ENCODE peak calls at places on chromosomes 1 and 21, in eight cellular contexts. N is brain microvascular endothelial cell, J is tibial nerve, P is RWPE1, Z is heart right ventricle, M is suprapubic skin, G is ascending aorta, F is left ventricle myocardium inferior. Y is an unnamed sample.

GRCh38 chr1:84083321-84083720 is 60.8 kb upstream of the PRKACB start:
- DNase-seq in N (no peak), J (no peak), P (no peak), Z (no peak), M (no peak), G (no peak), F (no peak), Y (no peak)

GRCh38 chr1:6794164-6794563 is 8.9 kb downstream of the CAMTA1 start:
- DNase-seq in N (no peak), J (no peak), P (peak; percentile 26), Z (no peak), M (no peak), G (no peak), F (no peak), Y (no peak)

GRCh38 chr1:236558069-236558468 is 34.3 kb downstream of the LGALS8 start:
- DNase-seq in N (no peak), J (no peak), P (no peak), Z (no peak), M (no peak), G (no peak), F (no peak), Y (no peak)

GRCh38 chr1:156140879-156141707 is 12.3 kb upstream of the SEMA4A start:
- DNase-seq in N (no peak), J (no peak), P (no peak), Z (peak; percentile 45), M (no peak), G (no peak), F (no peak), Y (peak; percentile 47)

GRCh38 chr1:48619529-48619928 is 147.5 kb upstream of the SPATA6 start:
- DNase-seq in N (peak; percentile 1), J (no peak), P (peak; percentile 56), Z (peak; percentile 9), M (no peak), G (no peak), F (no peak), Y (peak; percentile 13)

GRCh38 chr1:167191958-167192357 is 28.7 kb upstream of the POU2F1 start:
- DNase-seq in N (no peak), J (no peak), P (no peak), Z (no peak), M (no peak), G (no peak), F (no peak), Y (no peak)

GRCh38 chr1:25458550-25459298 is 28.0 kb downstream of the MACO1 start:
- DNase-seq in N (peak; percentile 51), J (no peak), P (no peak), Z (no peak), M (no peak), G (no peak), F (no peak), Y (no peak)

GRCh38 chr1:79741720-79742421 is 735.3 kb upstream of the ADGRL4 start:
- DNase-seq in N (no peak), J (no peak), P (no peak), Z (no peak), M (no peak), G (no peak), F (no peak), Y (no peak)

GRCh38 chr1:226985239-226985838 is 45.2 kb downstream of the COQ8A start:
- DNase-seq in N (no peak), J (no peak), P (no peak), Z (no peak), M (no peak), G (no peak), F (no peak), Y (no peak)

GRCh38 chr1:219000606-219001005 is 173.1 kb upstream of the LYPLAL1 start:
- DNase-seq in N (peak; percentile 23), J (no peak), P (no peak), Z (no peak), M (no peak), G (no peak), F (no peak), Y (no peak)

GRCh38 chr21:43307677-43308070 is 119.3 kb downstream of the SIK1 start:
- DNase-seq in N (no peak), J (no peak), P (no peak), Z (no peak), M (no peak), G (no peak), F (no peak), Y (no peak)

GRCh38 chr1:10943991-10944730 is 68.3 kb upstream of the TARDBP start:
- DNase-seq in N (peak; percentile 3), J (peak; percentile 48), P (no peak), Z (no peak), M (no peak), G (no peak), F (no peak), Y (peak; percentile 31)

GRCh38 chr1:54421101-54421504 is 14.9 kb upstream of the SSBP3 start:
- DNase-seq in N (no peak), J (no peak), P (peak; percentile 66), Z (no peak), M (no peak), G (no peak), F (no peak), Y (no peak)

GRCh38 chr1:43405219-43405875 is 15.6 kb downstream of the SZT2 start:
- DNase-seq in N (no peak), J (no peak), P (no peak), Z (no peak), M (no peak), G (no peak), F (no peak), Y (no peak)

GRCh38 chr1:22540311-22540710 is 23.0 kb upstream of the EPHA8 start:
- DNase-seq in N (no peak), J (no peak), P (no peak), Z (no peak), M (no peak), G (no peak), F (no peak), Y (no peak)

GRCh38 chr1:247885011-247885410 is 10.4 kb upstream of the OR2W3 start:
- DNase-seq in N (no peak), J (no peak), P (no peak), Z (no peak), M (no peak), G (no peak), F (no peak), Y (no peak)

GRCh38 chr1:68231627-68232303 is 558 bp downstream of the WLS start:
- DNase-seq in N (peak; percentile 67), J (peak; percentile 53), P (peak; percentile 87), Z (peak; percentile 48), M (peak; percentile 84), G (peak; percentile 21), F (peak; percentile 65), Y (peak; percentile 43)

GRCh38 chr1:164983023-164983650 is 373.4 kb downstream of the LMX1A start:
- DNase-seq in N (no peak), J (no peak), P (no peak), Z (no peak), M (no peak), G (no peak), F (no peak), Y (peak; percentile 61)

GRCh38 chr1:78715181-78715661 is 65.6 kb downstream of the IFI44 start:
- DNase-seq in N (peak; percentile 66), J (no peak), P (no peak), Z (no peak), M (no peak), G (no peak), F (no peak), Y (no peak)
- H3K27ac ChIP-seq in N (peak overlapping the region; percentile 87), J (no peak overlapping the region), P (no peak overlapping the region), Z (no peak overlapping the region), M (no peak overlapping the region), G (no peak overlapping the region), F (no peak overlapping the region), Y (no peak overlapping the region)

DNA sequence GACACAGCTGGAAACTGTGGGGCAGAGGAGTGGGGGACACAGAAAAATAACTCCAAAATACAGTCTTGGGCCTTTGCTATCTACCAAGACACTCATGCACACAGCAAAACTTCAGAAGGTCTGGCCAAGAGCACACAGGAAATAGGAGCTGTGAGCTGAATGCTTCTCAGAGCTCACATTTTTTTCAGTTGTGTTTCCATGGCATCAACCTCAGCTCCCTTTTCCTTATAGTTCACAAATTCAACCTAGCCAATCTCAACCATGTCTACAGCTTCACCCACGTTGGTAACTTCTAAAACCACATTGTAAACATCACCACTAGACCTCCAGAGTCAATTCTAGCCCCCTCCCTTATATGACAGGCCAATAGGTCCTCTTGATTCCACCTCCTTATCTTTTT is 19.6 kb upstream of the SYNJ1 start:
- DNase-seq in N (no peak), J (no peak), P (no peak), Z (no peak), M (no peak), G (no peak), F (no peak), Y (no peak)
- H3K27ac ChIP-seq in N (no peak overlapping the region), J (no peak overlapping the region), P (no peak overlapping the region), Z (no peak overlapping the region), M (no peak overlapping the region), G (no peak overlapping the region), F (no peak overlapping the region), Y (peak overlapping the region; percentile 15)

DNA sequence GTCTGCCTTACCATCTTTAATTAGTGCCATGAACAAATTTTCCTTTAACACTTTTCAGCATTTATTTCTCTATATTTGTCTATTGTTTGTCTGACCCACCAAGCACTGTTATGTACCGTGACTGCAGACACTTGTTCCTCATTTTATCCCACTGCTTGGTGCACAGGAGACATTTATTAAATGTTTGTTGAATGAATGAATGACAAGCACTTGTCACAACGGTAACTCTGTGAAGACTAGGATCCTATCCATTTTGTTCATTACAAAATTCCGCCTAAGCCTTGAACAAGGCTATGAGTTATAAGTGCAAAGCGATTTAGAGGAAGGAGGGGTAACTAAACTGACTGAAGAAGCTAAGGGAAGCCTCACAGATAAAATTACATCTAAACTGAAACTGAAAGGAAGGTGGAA is 379 bp upstream of the STRIP1 start:
- DNase-seq in N (no peak), J (no peak), P (no peak), Z (no peak), M (no peak), G (no peak), F (no peak), Y (no peak)
- H3K27ac ChIP-seq in N (peak overlapping the region; percentile 81), J (peak overlapping the region; percentile 89), P (peak overlapping the region; percentile 79), Z (no peak overlapping the region), M (peak overlapping the region; percentile 90), G (peak overlapping the region; percentile 92), F (peak overlapping the region; percentile 95), Y (peak overlapping the region; percentile 88)

DNA sequence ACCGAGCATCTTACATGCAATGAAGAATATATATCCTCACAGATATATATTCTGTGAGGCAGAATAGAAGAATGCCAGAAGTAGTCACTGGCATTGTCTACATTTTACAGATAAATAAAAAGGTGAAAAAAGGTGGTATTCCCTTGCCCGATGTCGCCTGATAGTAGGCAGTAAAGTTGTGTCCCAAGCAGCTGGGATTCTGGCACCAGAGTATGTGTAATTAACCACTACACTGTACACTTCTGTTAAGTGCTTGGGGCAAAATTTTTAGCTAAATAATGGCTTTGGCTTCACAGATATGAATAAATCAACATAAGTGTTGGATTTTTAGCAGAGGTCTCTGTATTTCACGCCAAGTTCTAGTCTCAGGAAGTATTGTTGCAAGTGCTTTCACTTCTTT is 13.3 kb upstream of the CASQ2 start:
- DNase-seq in N (no peak), J (no peak), P (no peak), Z (no peak), M (no peak), G (no peak), F (no peak), Y (no peak)
- H3K27ac ChIP-seq in N (no peak overlapping the region), J (no peak overlapping the region), P (peak overlapping the region; percentile 99), Z (no peak overlapping the region), M (peak overlapping the region; percentile 67), G (no peak overlapping the region), F (no peak overlapping the region), Y (no peak overlapping the region)

GRCh38 chr1:203765029-203765837 is at the start of gene LAX1:
- DNase-seq in N (no peak), J (no peak), P (no peak), Z (no peak), M (no peak), G (no peak), F (no peak), Y (no peak)
- H3K27ac ChIP-seq in N (no peak within 1 kb of the TSS), J (peak within 1 kb of the TSS; percentile 75), P (no peak within 1 kb of the TSS), Z (no peak within 1 kb of the TSS), M (peak within 1 kb of the TSS; percentile 36), G (no peak within 1 kb of the TSS), F (no peak within 1 kb of the TSS), Y (no peak within 1 kb of the TSS)

Y was measured in substantia nigra.